ENCODE peak calls at places on chromosomes 3 and 15, in eight cellular contexts. N is lower lobe of right lung, U is hepatocyte, C is mucosa of descending colon, R is Caco-2, H is transverse colon, E is fibroblast of lung, K is cardiac muscle cell. G is an unnamed sample. For H3K9me3, the result is how much of the 10 kb centered on the place peaks cover.

GRCh38 chr3:126415661-126416591 is 21.2 kb downstream of the CFAP100 start:
- DNase-seq in K (no peak), U (no peak), C (no peak), H (no peak), N (no peak), R (no peak), E (no peak), G (no peak)

GRCh38 chr3:132622148-132622547 is 25.1 kb downstream of the ACKR4 start:
- DNase-seq in R (no peak), N (no peak), C (no peak), K (no peak), H (no peak), U (no peak), E (no peak), G (peak)

GRCh38 chr3:44184319-44184953 is 57.2 kb upstream of the TOPAZ1 start:
- DNase-seq in K (no peak), E (no peak), H (peak), N (no peak), U (no peak), R (no peak), C (no peak), G (peak)

GRCh38 chr15:42581272-42581730 is 5.9 kb downstream of the STARD9 start:
- DNase-seq in K (peak), N (peak), U (peak), C (peak), E (peak), H (peak), R (peak), G (peak)

GRCh38 chr3:71987828-71988227 is 202.9 kb upstream of the PROK2 start:
- DNase-seq in C (no peak), N (no peak), K (no peak), H (no peak), U (no peak), E (peak), R (no peak), G (peak)

GRCh38 chr15:39472661-39473657 is 107.9 kb upstream of the THBS1 start:
- DNase-seq in H (peak), K (peak), E (peak), C (peak), U (peak), R (no peak), N (peak), G (no peak)

GRCh38 chr3:164851905-164852304 is 226.4 kb downstream of the SI start:
- DNase-seq in K (no peak), N (no peak), E (no peak), R (no peak), H (no peak), U (no peak), C (no peak), G (no peak)

GRCh38 chr3:37243811-37244748 is 69.7 kb upstream of the LRRFIP2 start:
- DNase-seq in R (peak), N (peak), H (peak), U (peak), C (peak), E (peak), K (peak), G (peak)

GRCh38 chr15:85100186-85100937 is 118.7 kb downstream of the PDE8A start:
- DNase-seq in C (no peak), N (peak), H (no peak), E (no peak), U (no peak), K (no peak), R (no peak), G (no peak)

GRCh38 chr15:66955871-66956585 is 109.4 kb upstream of the SMAD3 start:
- DNase-seq in K (no peak), E (no peak), C (no peak), H (no peak), N (no peak), R (no peak), U (no peak), G (no peak)

GRCh38 chr3:122100591-122101491 is 45.7 kb downstream of the CD86 start:
- DNase-seq in K (no peak), H (no peak), E (no peak), R (peak), U (no peak), N (no peak), C (no peak), G (peak)

GRCh38 chr3:5425371-5425770 is 237.9 kb downstream of the EDEM1 start:
- DNase-seq in R (no peak), K (no peak), U (no peak), C (no peak), E (no peak), H (no peak), N (no peak), G (no peak)

GRCh38 chr3:30667250-30667585 is 60.8 kb downstream of the TGFBR2 start:
- DNase-seq in H (no peak), N (no peak), E (no peak), C (no peak), R (peak), U (no peak), K (peak), G (peak)

GRCh38 chr15:68731318-68731897 is 89.3 kb downstream of the ANP32A start:
- DNase-seq in N (no peak), U (no peak), C (no peak), E (no peak), K (no peak), R (no peak), H (peak), G (no peak)

GRCh38 chr3:24495334-24495994 is 814 bp upstream of the THRB start:
- DNase-seq in R (peak), C (peak), U (peak), K (peak), H (peak), N (peak), E (no peak), G (no peak)

GRCh38 chr3:21642433-21642832 is 108.6 kb downstream of the ZNF385D start:
- DNase-seq in U (no peak), H (no peak), E (peak), K (no peak), R (no peak), N (no peak), C (no peak), G (no peak)

GRCh38 chr3:42317137-42317536 is 51.2 kb upstream of the CCK start:
- DNase-seq in U (no peak), E (no peak), H (no peak), C (no peak), N (no peak), K (no peak), R (no peak), G (no peak)

GRCh38 chr3:42308651-42309050 is 42.7 kb upstream of the CCK start:
- DNase-seq in N (no peak), E (no peak), U (no peak), R (no peak), C (no peak), H (no peak), K (no peak), G (no peak)

GRCh38 chr3:42314411-42314810 is 48.4 kb upstream of the CCK start:
- DNase-seq in E (no peak), K (no peak), R (no peak), N (no peak), U (no peak), C (no peak), H (no peak), G (peak)
- H3K9me3 ChIP-seq in E (under half), K (under half), R (under half), N (under half), U (under half), C (under half), H (under half), G (under half)

GRCh38 chr3:113828605-113829004 is 10.0 kb upstream of the GRAMD1C start:
- DNase-seq in E (no peak), R (no peak), C (no peak), H (no peak), K (no peak), U (no peak), N (no peak), G (no peak)

GRCh38 chr3:113819866-113820265 is 18.7 kb upstream of the GRAMD1C start:
- DNase-seq in E (no peak), C (no peak), N (no peak), U (no peak), K (no peak), R (no peak), H (no peak), G (no peak)

GRCh38 chr3:113829576-113830354 is 8.8 kb upstream of the GRAMD1C start:
- DNase-seq in C (no peak), H (no peak), R (no peak), K (no peak), U (no peak), N (no peak), E (peak), G (no peak)

GRCh38 chr3:113825090-113825489 is 13.5 kb upstream of the GRAMD1C start:
- DNase-seq in K (no peak), E (no peak), H (no peak), C (no peak), U (peak), N (no peak), R (peak), G (peak)
- TF ChIP-seq CTCF in K (peak), E (peak), H (no peak), C (no peak), U (no peak), N (no peak), R (peak), G (peak)

DNA sequence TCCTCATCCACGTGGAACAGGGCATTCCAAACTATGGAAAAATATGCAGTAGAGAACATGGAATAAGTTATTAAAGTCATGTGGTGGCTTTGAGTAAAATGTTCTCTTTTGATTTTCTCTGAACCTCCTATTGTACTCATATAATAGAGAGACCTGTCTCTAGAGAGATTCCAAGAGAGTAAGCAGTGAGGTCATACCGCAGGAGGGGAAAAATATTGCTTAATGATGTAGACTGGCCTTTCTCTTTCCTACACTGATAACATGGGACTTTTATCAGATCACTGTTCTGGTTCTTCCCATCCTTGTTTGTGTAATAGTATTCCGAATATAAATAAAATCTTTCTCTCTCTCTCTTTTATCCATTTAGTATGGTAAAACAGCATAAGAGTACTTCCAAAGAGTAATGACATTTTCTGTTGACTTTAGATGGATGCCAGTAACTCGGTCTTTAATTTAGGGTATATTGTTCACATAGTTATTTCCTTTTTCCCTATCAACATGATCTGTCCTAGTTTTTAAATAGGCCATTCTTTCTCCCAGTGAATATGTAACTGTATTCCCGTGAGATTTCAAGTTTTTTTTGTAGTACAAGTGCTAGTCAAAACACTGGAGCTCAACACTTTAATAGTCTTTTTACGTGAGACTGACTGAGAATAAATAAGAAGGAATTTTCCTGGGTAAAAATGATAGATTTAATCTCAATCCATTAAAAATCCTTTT is 814.0 kb upstream of the LMCD1 start:
- DNase-seq in E (no peak), H (no peak), U (no peak), R (no peak), K (no peak), N (no peak), C (no peak), G (no peak)
- H3K9me3 ChIP-seq in E (under half), H (under half), U (under half), R (under half), K (under half), N (under half), C (under half), G (under half)

DNA sequence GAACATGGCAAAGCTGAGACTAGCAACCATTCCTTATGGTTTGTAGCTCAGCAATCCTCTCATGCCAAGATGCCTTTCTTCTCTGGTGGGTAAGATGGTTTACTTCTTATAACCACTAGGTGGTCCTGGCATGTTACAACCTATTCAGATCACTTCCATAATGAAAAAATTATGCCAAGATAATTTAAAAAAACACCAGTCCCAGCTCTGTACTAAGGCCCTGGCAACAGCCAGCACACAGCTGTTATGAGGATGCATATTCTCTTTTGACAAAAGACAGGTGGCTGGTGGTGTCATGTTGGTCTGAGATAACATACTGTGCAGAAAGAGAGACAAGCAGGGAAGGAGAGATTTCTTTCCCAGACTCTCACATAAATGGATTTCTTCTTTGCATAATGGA is 65.7 kb upstream of the FRMD4B start:
- DNase-seq in H (no peak), U (no peak), R (no peak), C (no peak), K (peak), E (peak), N (no peak), G (no peak)
- TF ChIP-seq CTCF in H (peak), U (no peak), R (no peak), C (no peak), K (peak), E (no peak), N (no peak), G (no peak)

GRCh38 chr3:62369476-62369743 is 3.9 kb downstream of the FEZF2 start:
- DNase-seq in K (no peak), C (no peak), H (no peak), R (no peak), E (no peak), N (no peak), U (no peak), G (no peak)
- H3K9me3 ChIP-seq in K (under half), C (under half), H (under half), R (under half), E (under half), N (under half), U (under half), G (under half)

DNA sequence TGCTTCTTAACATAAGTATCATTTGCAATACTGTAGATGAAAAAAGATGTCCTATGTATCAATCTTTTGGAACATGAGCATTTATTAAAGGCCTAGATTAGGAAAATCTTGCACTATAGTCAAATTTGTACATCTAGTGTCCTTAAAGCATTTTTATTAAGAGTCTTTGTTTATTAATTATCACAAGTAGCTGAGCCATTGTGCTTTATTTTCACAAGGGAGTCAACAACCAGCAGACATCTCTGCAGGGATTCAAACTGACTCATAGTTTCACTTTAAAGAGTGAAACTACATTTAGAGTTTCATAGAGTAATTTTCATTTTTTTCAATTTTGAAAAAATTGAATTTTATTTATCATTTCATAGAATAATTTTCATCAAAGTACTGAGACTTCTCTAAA is 94.5 kb upstream of the EIF1B start:
- DNase-seq in R (no peak), H (no peak), E (no peak), K (no peak), U (no peak), C (no peak), N (no peak), G (no peak)
- TF ChIP-seq CTCF in R (no peak), H (no peak), E (no peak), K (no peak), U (no peak), C (no peak), N (no peak), G (no peak)

DNA sequence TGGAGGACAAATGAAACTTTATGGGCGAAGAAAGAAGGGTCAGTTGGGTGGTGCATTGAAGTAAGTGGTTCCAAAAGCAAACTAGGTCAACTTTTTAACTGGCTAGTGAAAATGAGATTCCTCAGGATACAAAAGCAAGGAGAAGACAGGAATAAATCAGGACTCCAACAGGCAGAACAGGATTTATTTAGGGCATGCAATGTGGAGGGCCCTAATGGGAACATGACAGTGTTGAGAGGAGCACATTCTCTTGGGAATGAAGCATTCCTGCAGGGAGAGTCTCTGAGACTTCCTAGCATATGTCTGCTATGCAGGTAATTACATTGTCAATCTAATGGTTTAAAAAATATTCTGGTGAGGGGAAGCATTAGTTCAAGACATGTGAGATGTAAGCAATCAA is 8.7 kb downstream of the NPAP1 start:
- DNase-seq in K (no peak), N (no peak), C (no peak), E (no peak), R (no peak), U (no peak), H (no peak), G (no peak)
- H3K9me3 ChIP-seq in K (under half), N (under half), C (under half), E (under half), R (under half), U (under half), H (under half), G (under half)

GRCh38 chr3:111737056-111737711 is 121.9 kb upstream of the PHLDB2 start:
- DNase-seq in U (no peak), E (no peak), N (no peak), K (no peak), C (no peak), R (no peak), H (no peak), G (no peak)
- TF ChIP-seq CTCF in U (no peak), E (no peak), N (no peak), K (no peak), C (no peak), R (no peak), H (no peak), G (no peak)

GRCh38 chr3:16081661-16082060 is 92.8 kb upstream of the GALNT15 start:
- DNase-seq in E (no peak), R (no peak), C (no peak), H (no peak), N (no peak), K (no peak), U (no peak), G (no peak)
- H3K9me3 ChIP-seq in E (under half), R (under half), C (under half), H (under half), N (under half), K (under half), U (under half), G (under half)

G was measured in A673.